ENCODE peak calls at places on chromosome 17, in eight cellular contexts. One of them, this sample, is unnamed. For H3K4me1, the result is how much of the 10 kb centered on the place peaks cover.

GRCh38 chr17:9022553-9023388 is 1.5 kb downstream of the NTN1 start:
- DNase-seq in GM23248: peak
- DNase-seq in neural progenitor cell: peak
- DNase-seq in transverse colon: no peak
- DNase-seq in body of pancreas: peak
- DNase-seq in naive thymus-derived CD4-positive, alpha-beta T cell: no peak
- DNase-seq in left ventricle myocardium inferior: peak
- DNase-seq in MM.1S: no peak
- DNase-seq in this sample: no peak

GRCh38 chr17:55567240-55568216 is 56.3 kb upstream of the SMIM36 start:
- DNase-seq in GM23248: no peak
- DNase-seq in neural progenitor cell: no peak
- DNase-seq in transverse colon: no peak
- DNase-seq in body of pancreas: no peak
- DNase-seq in naive thymus-derived CD4-positive, alpha-beta T cell: no peak
- DNase-seq in left ventricle myocardium inferior: peak
- DNase-seq in MM.1S: no peak
- DNase-seq in this sample: no peak

GRCh38 chr17:83193336-83194188 is 114.2 kb downstream of the METRNL start:
- DNase-seq in GM23248: peak
- DNase-seq in neural progenitor cell: no peak
- DNase-seq in transverse colon: peak
- DNase-seq in body of pancreas: peak
- DNase-seq in naive thymus-derived CD4-positive, alpha-beta T cell: peak
- DNase-seq in left ventricle myocardium inferior: peak
- DNase-seq in MM.1S: peak
- DNase-seq in this sample: no peak

GRCh38 chr17:82237083-82237745 is 8.4 kb downstream of the SLC16A3 start:
- DNase-seq in GM23248: no peak
- DNase-seq in neural progenitor cell: no peak
- DNase-seq in transverse colon: no peak
- DNase-seq in body of pancreas: no peak
- DNase-seq in naive thymus-derived CD4-positive, alpha-beta T cell: no peak
- DNase-seq in left ventricle myocardium inferior: peak
- DNase-seq in MM.1S: no peak
- DNase-seq in this sample: no peak

GRCh38 chr17:69567130-69567529 is 152.6 kb downstream of the MAP2K6 start:
- DNase-seq in GM23248: peak
- DNase-seq in neural progenitor cell: peak
- DNase-seq in transverse colon: no peak
- DNase-seq in body of pancreas: no peak
- DNase-seq in naive thymus-derived CD4-positive, alpha-beta T cell: no peak
- DNase-seq in left ventricle myocardium inferior: no peak
- DNase-seq in MM.1S: no peak
- DNase-seq in this sample: no peak

GRCh38 chr17:77110006-77110374 is 30.8 kb upstream of the SEC14L1 start:
- DNase-seq in GM23248: peak
- DNase-seq in neural progenitor cell: peak
- DNase-seq in transverse colon: no peak
- DNase-seq in body of pancreas: no peak
- DNase-seq in naive thymus-derived CD4-positive, alpha-beta T cell: no peak
- DNase-seq in left ventricle myocardium inferior: no peak
- DNase-seq in MM.1S: peak
- DNase-seq in this sample: no peak

GRCh38 chr17:61335845-61336655 is 63.6 kb upstream of the TBX2 start:
- DNase-seq in GM23248: no peak
- DNase-seq in neural progenitor cell: no peak
- DNase-seq in transverse colon: no peak
- DNase-seq in body of pancreas: peak
- DNase-seq in naive thymus-derived CD4-positive, alpha-beta T cell: no peak
- DNase-seq in left ventricle myocardium inferior: no peak
- DNase-seq in MM.1S: no peak
- DNase-seq in this sample: no peak

GRCh38 chr17:72244942-72245341 is 124.1 kb downstream of the SOX9 start:
- DNase-seq in GM23248: no peak
- DNase-seq in neural progenitor cell: no peak
- DNase-seq in transverse colon: no peak
- DNase-seq in body of pancreas: no peak
- DNase-seq in naive thymus-derived CD4-positive, alpha-beta T cell: no peak
- DNase-seq in left ventricle myocardium inferior: no peak
- DNase-seq in MM.1S: no peak
- DNase-seq in this sample: no peak

GRCh38 chr17:35214631-35215273 is 20.6 kb upstream of the SLC35G3 start:
- DNase-seq in GM23248: no peak
- DNase-seq in neural progenitor cell: no peak
- DNase-seq in transverse colon: no peak
- DNase-seq in body of pancreas: no peak
- DNase-seq in naive thymus-derived CD4-positive, alpha-beta T cell: no peak
- DNase-seq in left ventricle myocardium inferior: no peak
- DNase-seq in MM.1S: no peak
- DNase-seq in this sample: peak

GRCh38 chr17:78166416-78166815 is 2.0 kb upstream of the SYNGR2 start:
- DNase-seq in GM23248: no peak
- DNase-seq in neural progenitor cell: no peak
- DNase-seq in transverse colon: no peak
- DNase-seq in body of pancreas: no peak
- DNase-seq in naive thymus-derived CD4-positive, alpha-beta T cell: no peak
- DNase-seq in left ventricle myocardium inferior: no peak
- DNase-seq in MM.1S: peak
- DNase-seq in this sample: no peak

GRCh38 chr17:39212841-39213480 is 12.8 kb downstream of the STAC2 start:
- DNase-seq in GM23248: no peak
- DNase-seq in neural progenitor cell: no peak
- DNase-seq in transverse colon: peak
- DNase-seq in body of pancreas: no peak
- DNase-seq in naive thymus-derived CD4-positive, alpha-beta T cell: no peak
- DNase-seq in left ventricle myocardium inferior: no peak
- DNase-seq in MM.1S: no peak
- DNase-seq in this sample: no peak

GRCh38 chr17:50169121-50169764 is 3.4 kb downstream of the SGCA start:
- DNase-seq in GM23248: peak
- DNase-seq in neural progenitor cell: peak
- DNase-seq in transverse colon: peak
- DNase-seq in body of pancreas: no peak
- DNase-seq in naive thymus-derived CD4-positive, alpha-beta T cell: peak
- DNase-seq in left ventricle myocardium inferior: no peak
- DNase-seq in MM.1S: peak
- DNase-seq in this sample: peak

GRCh38 chr17:72219824-72220473 is 99.1 kb downstream of the SOX9 start:
- DNase-seq in GM23248: no peak
- DNase-seq in neural progenitor cell: no peak
- DNase-seq in transverse colon: no peak
- DNase-seq in body of pancreas: no peak
- DNase-seq in naive thymus-derived CD4-positive, alpha-beta T cell: no peak
- DNase-seq in left ventricle myocardium inferior: no peak
- DNase-seq in MM.1S: no peak
- DNase-seq in this sample: no peak

GRCh38 chr17:28008526-28008925 is 34.0 kb upstream of the NLK start:
- DNase-seq in GM23248: peak
- DNase-seq in neural progenitor cell: peak
- DNase-seq in transverse colon: peak
- DNase-seq in body of pancreas: peak
- DNase-seq in naive thymus-derived CD4-positive, alpha-beta T cell: no peak
- DNase-seq in left ventricle myocardium inferior: peak
- DNase-seq in MM.1S: peak
- DNase-seq in this sample: no peak

DNA sequence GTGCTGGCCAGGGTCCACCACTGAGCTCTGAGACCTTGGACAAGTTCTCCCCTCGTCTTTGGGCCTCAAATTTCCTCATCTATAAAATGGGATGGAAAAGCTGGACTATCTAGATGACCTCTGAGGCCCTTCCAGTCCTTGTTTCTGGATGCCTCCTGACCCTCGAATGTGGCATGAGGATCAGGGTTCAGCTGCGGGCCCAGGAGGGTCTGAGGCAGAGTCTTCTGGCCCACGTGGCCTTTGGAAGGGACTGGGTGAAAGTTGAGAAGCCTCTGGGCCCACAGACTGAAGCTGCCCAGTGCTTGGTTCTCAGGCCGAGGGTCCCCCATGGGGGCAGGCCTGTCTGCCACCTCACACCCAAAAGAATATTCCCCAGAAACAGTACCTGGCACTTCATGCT is 16.9 kb upstream of the MRPS23 start:
- DNase-seq in GM23248: no peak
- DNase-seq in neural progenitor cell: no peak
- DNase-seq in transverse colon: no peak
- DNase-seq in body of pancreas: no peak
- DNase-seq in naive thymus-derived CD4-positive, alpha-beta T cell: no peak
- DNase-seq in left ventricle myocardium inferior: no peak
- DNase-seq in MM.1S: no peak
- DNase-seq in this sample: no peak
- H3K4me1 ChIP-seq in GM23248: under half
- H3K4me1 ChIP-seq in neural progenitor cell: under half
- H3K4me1 ChIP-seq in transverse colon: under half
- H3K4me1 ChIP-seq in body of pancreas: under half
- H3K4me1 ChIP-seq in naive thymus-derived CD4-positive, alpha-beta T cell: under half
- H3K4me1 ChIP-seq in left ventricle myocardium inferior: under half
- H3K4me1 ChIP-seq in MM.1S: under half
- H3K4me1 ChIP-seq in this sample: under half

DNA sequence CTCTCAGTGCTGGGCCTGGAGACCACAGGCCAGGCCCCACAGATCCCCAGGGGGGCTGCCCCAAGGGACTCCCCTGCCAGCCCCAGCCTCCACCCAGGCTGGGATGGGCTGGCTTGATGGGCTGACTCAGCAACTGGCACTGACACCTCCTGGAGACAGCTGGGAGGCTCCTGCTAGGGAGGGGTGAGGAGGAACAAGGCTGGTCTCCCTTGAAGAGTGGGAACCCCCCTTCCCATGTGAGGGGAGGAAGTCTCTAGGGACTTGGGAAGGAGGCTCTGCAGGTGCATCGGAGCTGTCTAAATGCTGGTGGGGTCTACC is 10.4 kb downstream of the NHERF1 start:
- DNase-seq in GM23248: peak
- DNase-seq in neural progenitor cell: no peak
- DNase-seq in transverse colon: peak
- DNase-seq in body of pancreas: no peak
- DNase-seq in naive thymus-derived CD4-positive, alpha-beta T cell: no peak
- DNase-seq in left ventricle myocardium inferior: no peak
- DNase-seq in MM.1S: peak
- DNase-seq in this sample: no peak
- H3K27ac ChIP-seq in GM23248: no peak
- H3K27ac ChIP-seq in neural progenitor cell: peak
- H3K27ac ChIP-seq in transverse colon: peak
- H3K27ac ChIP-seq in body of pancreas: no peak
- H3K27ac ChIP-seq in naive thymus-derived CD4-positive, alpha-beta T cell: peak
- H3K27ac ChIP-seq in left ventricle myocardium inferior: peak
- H3K27ac ChIP-seq in MM.1S: peak
- H3K27ac ChIP-seq in this sample: peak

GRCh38 chr17:79996291-79996690 is 39.4 kb downstream of the TBC1D16 start:
- DNase-seq in GM23248: no peak
- DNase-seq in neural progenitor cell: no peak
- DNase-seq in transverse colon: no peak
- DNase-seq in body of pancreas: no peak
- DNase-seq in naive thymus-derived CD4-positive, alpha-beta T cell: no peak
- DNase-seq in left ventricle myocardium inferior: no peak
- DNase-seq in MM.1S: no peak
- DNase-seq in this sample: no peak

GRCh38 chr17:80000136-80000535 is 35.5 kb downstream of the TBC1D16 start:
- DNase-seq in GM23248: no peak
- DNase-seq in neural progenitor cell: no peak
- DNase-seq in transverse colon: no peak
- DNase-seq in body of pancreas: no peak
- DNase-seq in naive thymus-derived CD4-positive, alpha-beta T cell: no peak
- DNase-seq in left ventricle myocardium inferior: no peak
- DNase-seq in MM.1S: no peak
- DNase-seq in this sample: no peak

GRCh38 chr17:79995691-79996090 is 40.0 kb downstream of the TBC1D16 start:
- DNase-seq in GM23248: peak
- DNase-seq in neural progenitor cell: no peak
- DNase-seq in transverse colon: no peak
- DNase-seq in body of pancreas: no peak
- DNase-seq in naive thymus-derived CD4-positive, alpha-beta T cell: no peak
- DNase-seq in left ventricle myocardium inferior: no peak
- DNase-seq in MM.1S: no peak
- DNase-seq in this sample: no peak

GRCh38 chr17:79994602-79995001 is 41.1 kb downstream of the TBC1D16 start:
- DNase-seq in GM23248: no peak
- DNase-seq in neural progenitor cell: no peak
- DNase-seq in transverse colon: no peak
- DNase-seq in body of pancreas: no peak
- DNase-seq in naive thymus-derived CD4-positive, alpha-beta T cell: no peak
- DNase-seq in left ventricle myocardium inferior: no peak
- DNase-seq in MM.1S: no peak
- DNase-seq in this sample: no peak

DNA sequence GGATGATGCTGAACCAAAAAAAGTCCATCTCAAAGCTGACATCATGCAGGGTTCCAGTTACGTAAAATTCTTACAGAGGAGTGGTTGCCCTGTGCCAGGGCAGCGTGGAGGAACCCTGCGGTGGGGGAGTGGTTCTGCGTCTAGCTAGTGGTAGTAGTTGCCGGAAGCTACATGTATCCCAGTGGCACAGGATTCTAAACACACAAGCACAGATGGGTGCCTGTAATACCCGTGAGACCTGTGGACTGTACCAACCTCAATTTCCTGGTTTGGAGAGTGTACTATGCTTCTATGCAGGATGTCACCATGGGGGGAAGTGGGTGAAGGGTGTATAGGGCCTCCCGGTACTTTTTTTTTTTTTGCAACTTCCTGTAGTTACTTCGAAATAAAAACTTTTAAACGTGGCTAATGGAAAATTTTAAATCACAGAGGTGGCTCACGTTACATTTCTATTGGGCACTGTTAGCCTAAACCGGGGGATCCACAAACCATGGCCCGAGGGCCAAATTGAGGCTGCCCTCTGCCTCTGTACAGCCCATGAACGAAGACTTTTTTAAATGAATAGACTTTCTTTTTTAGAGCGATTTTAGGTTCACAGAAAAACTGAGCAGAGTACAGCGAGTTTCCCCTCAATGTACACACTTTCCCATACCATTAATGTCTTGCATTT is 38.5 kb downstream of the TBC1D16 start:
- DNase-seq in GM23248: no peak
- DNase-seq in neural progenitor cell: no peak
- DNase-seq in transverse colon: no peak
- DNase-seq in body of pancreas: no peak
- DNase-seq in naive thymus-derived CD4-positive, alpha-beta T cell: peak
- DNase-seq in left ventricle myocardium inferior: no peak
- DNase-seq in MM.1S: no peak
- DNase-seq in this sample: peak
- H3K4me1 ChIP-seq in GM23248: under half
- H3K4me1 ChIP-seq in neural progenitor cell: under half
- H3K4me1 ChIP-seq in transverse colon: under half
- H3K4me1 ChIP-seq in body of pancreas: under half
- H3K4me1 ChIP-seq in naive thymus-derived CD4-positive, alpha-beta T cell: under half
- H3K4me1 ChIP-seq in left ventricle myocardium inferior: under half
- H3K4me1 ChIP-seq in MM.1S: under half
- H3K4me1 ChIP-seq in this sample: under half

DNA sequence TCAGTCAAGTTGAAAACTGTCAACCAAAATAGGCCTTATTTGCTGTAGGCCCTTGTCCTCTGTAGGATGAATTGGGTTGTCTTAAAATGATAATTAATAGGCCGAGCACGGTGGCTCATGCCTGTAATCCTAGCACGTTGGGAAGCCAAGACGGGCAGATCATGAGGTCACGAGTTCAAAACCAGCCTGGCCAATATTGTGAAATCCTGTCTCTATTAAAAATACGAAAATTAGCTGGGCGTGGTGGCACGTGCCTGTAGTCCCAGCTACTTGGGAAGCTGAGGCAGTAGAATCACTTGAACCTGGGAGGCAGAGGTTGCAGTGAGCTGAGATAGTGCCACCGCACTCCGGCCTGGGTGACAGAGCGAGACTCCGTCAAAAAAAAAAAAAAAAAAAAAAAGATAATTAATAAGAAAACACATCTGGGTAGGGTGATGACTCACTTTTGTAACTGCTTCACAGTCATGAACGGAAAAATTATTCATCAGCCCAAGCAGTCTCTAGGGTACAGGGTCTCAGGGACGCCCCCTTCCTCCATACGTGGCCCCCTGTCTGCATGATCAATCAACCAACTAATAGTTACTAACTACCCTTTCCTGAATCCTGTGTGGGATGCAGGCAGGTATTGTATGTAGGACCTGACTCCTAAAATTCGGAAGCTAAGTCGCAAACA is 137.0 kb upstream of the RCVRN start:
- DNase-seq in GM23248: peak
- DNase-seq in neural progenitor cell: no peak
- DNase-seq in transverse colon: no peak
- DNase-seq in body of pancreas: no peak
- DNase-seq in naive thymus-derived CD4-positive, alpha-beta T cell: no peak
- DNase-seq in left ventricle myocardium inferior: no peak
- DNase-seq in MM.1S: no peak
- DNase-seq in this sample: no peak
- H3K27ac ChIP-seq in GM23248: no peak
- H3K27ac ChIP-seq in neural progenitor cell: no peak
- H3K27ac ChIP-seq in transverse colon: no peak
- H3K27ac ChIP-seq in body of pancreas: no peak
- H3K27ac ChIP-seq in naive thymus-derived CD4-positive, alpha-beta T cell: no peak
- H3K27ac ChIP-seq in left ventricle myocardium inferior: peak
- H3K27ac ChIP-seq in MM.1S: no peak
- H3K27ac ChIP-seq in this sample: no peak